ENCODE peak calls at places on chromosome 14, in seven cellular contexts. R is gastrocnemius medialis, Y is vagina, O is colonic mucosa, T is pancreas, H is adrenal gland, N is HepG2. K is an unnamed sample.

GRCh38 chr14:23364164-23364571 is 804 bp downstream of the EFS start:
- DNase-seq in Y (no peak), O (no peak), R (peak; percentile 58), N (no peak), H (no peak), T (no peak), K (no peak)

GRCh38 chr14:106840258-106840657 is 1313.9 kb downstream of the TMEM121 start:
- DNase-seq in H (no peak), Y (no peak), T (no peak), O (no peak), N (no peak), R (no peak), K (no peak)

GRCh38 chr14:81849714-81850113 is 316.1 kb upstream of the SEL1L start:
- DNase-seq in R (no peak), O (no peak), H (no peak), T (no peak), Y (no peak), N (no peak), K (no peak)

GRCh38 chr14:46401066-46401465 is 250.5 kb downstream of the RPL10L start:
- DNase-seq in T (no peak), H (no peak), O (no peak), N (no peak), Y (no peak), R (no peak), K (no peak)

GRCh38 chr14:90510208-90510607 is 113.4 kb downstream of the CALM1 start:
- DNase-seq in H (no peak), R (no peak), T (no peak), O (peak; percentile 86), Y (no peak), N (no peak), K (no peak)

GRCh38 chr14:53979141-53979673 is 22.6 kb upstream of the BMP4 start:
- DNase-seq in R (no peak), Y (no peak), O (no peak), T (no peak), H (no peak), N (peak; percentile 91), K (no peak)

GRCh38 chr14:95830386-95830785 is 46.2 kb upstream of the TUNAR start:
- DNase-seq in O (no peak), N (no peak), H (no peak), T (no peak), Y (peak; percentile 64), R (no peak), K (no peak)

GRCh38 chr14:22888662-22889061 is 5.6 kb downstream of the REM2 start:
- DNase-seq in N (no peak), O (no peak), H (no peak), R (no peak), T (no peak), Y (no peak), K (peak; percentile 30)

GRCh38 chr14:73770977-73771847 is 57.0 kb upstream of the PNMA1 start:
- DNase-seq in N (no peak), R (no peak), H (no peak), T (no peak), Y (no peak), O (no peak), K (no peak)

GRCh38 chr14:104894331-104895206 is 29.5 kb downstream of the CEP170B start:
- DNase-seq in N (no peak), R (no peak), O (no peak), Y (no peak), T (no peak), H (no peak), K (no peak)

GRCh38 chr14:21097616-21098133 is 780 bp downstream of the ZNF219 start:
- DNase-seq in R (no peak), H (peak; percentile 60), O (peak; percentile 58), T (no peak), Y (no peak), N (no peak), K (no peak)

GRCh38 chr14:47438650-47439140 is 236.7 kb downstream of the MDGA2 start:
- DNase-seq in R (no peak), T (no peak), Y (no peak), H (no peak), N (no peak), O (no peak), K (no peak)

GRCh38 chr14:95290769-95291440 is 28.8 kb downstream of the CLMN start:
- DNase-seq in T (peak; percentile 87), N (no peak), R (peak; percentile 81), O (peak; percentile 85), Y (peak; percentile 52), H (no peak), K (no peak)

GRCh38 chr14:25484194-25484593 is 434.2 kb upstream of the STXBP6 start:
- DNase-seq in H (no peak), Y (no peak), O (no peak), T (no peak), N (no peak), R (no peak), K (no peak)

DNA sequence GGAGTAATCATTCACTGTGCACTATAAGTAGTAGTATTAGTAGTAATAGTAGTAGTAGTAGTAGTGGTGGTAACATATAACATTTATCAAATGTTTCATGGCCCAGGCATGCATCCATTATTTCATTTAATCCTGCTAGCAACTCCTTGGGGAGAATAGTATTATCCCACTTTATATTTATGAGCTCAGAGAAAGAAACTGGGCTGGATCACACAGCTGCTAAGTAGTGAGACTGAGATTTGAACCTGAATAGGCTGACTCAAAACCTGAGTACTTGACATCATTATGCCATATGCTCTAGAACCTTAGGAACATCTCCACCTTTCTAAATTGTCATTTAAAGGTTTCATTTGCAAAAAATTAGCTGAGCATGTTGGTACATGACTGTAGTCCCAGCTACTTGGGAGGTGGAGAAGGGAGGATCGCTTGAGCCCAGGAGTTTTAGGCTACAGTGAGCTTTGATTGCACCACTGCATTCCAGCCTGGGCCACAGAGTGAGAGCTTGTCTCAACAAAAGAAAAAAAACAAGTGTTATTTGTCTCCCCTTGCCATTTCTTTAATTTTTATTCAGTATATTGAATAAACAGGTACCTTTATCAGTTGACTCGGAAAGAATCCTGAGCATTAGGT is 11.4 kb upstream of the NID2 start:
- DNase-seq in N (no peak), H (peak; percentile 12), R (no peak), O (no peak), Y (no peak), T (no peak), K (no peak)
- H3K27ac ChIP-seq in N (no peak overlapping the region), H (peak overlapping the region; percentile 73), R (no peak overlapping the region), O (no peak overlapping the region), Y (peak overlapping the region; percentile 39), T (no peak overlapping the region), K (no peak overlapping the region)

GRCh38 chr14:51546603-51547258 is 105.0 kb upstream of the FRMD6 start:
- DNase-seq in R (no peak), T (no peak), H (no peak), Y (no peak), O (no peak), N (no peak), K (no peak)
- H3K27ac ChIP-seq in R (peak overlapping the region; percentile 80), T (no peak overlapping the region), H (peak overlapping the region; percentile 48), Y (peak overlapping the region; percentile 35), O (no peak overlapping the region), N (no peak overlapping the region), K (no peak overlapping the region)

DNA sequence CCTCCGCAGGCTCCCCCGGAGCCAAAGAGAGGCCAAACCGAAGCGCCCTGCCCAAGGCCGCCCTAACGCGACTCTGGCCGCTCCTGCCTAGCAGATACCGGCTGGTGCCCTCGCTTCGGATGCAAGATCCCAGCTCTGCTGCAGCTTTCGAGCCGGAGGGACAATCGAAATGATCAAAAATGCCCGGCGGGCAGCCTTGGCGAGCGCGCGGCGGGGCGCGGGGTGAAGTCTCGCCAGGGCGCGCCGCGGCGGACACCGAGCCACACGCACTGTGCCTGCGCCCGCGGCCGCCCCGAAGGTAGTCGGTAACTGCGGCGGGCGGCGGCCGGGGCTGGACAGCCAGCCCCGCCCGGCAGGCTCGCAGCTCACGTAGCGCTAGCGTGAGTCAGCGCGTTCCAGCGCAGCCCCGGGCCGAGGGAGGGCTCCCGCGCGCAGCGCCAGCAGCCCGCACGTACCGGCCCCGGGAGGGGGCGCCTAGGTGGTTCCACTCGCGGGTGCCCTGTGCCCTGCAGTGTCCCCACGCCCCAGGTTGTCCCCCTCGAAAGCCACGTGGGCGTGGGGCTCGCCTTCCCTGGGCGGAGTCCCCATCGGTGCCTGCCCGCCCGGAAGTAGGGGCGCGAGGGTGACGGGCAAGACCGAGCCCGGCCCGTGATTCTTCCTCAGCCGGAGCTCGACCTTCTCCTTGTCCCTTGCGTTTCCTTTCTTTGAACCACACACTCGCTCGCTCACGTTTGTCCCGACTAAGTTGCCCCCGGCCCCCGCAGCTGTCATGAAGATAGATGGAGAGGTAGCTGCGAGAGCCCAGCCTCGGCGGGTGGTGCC is 109.3 kb upstream of the EGLN3 start:
- DNase-seq in O (peak; percentile 87), H (peak; percentile 73), R (peak; percentile 86), T (peak; percentile 91), N (peak; percentile 56), Y (no peak), K (peak; percentile 53)
- H3K27ac ChIP-seq in O (peak overlapping the region; percentile 93), H (peak overlapping the region; percentile 77), R (peak overlapping the region; percentile 97), T (peak overlapping the region; percentile 76), N (peak overlapping the region; percentile 26), Y (peak overlapping the region; percentile 81), K (no peak overlapping the region)

GRCh38 chr14:60786905-60787304 is 52.3 kb downstream of the MNAT1 start:
- DNase-seq in N (no peak), R (no peak), Y (no peak), H (no peak), O (no peak), T (no peak), K (no peak)

GRCh38 chr14:60790850-60791249 is 56.3 kb downstream of the MNAT1 start:
- DNase-seq in R (no peak), T (no peak), Y (no peak), H (no peak), O (no peak), N (no peak), K (no peak)

GRCh38 chr14:60789656-60790055 is 55.1 kb downstream of the MNAT1 start:
- DNase-seq in Y (no peak), O (no peak), R (no peak), H (no peak), N (no peak), T (no peak), K (no peak)
- H3K27ac ChIP-seq in Y (no peak overlapping the region), O (no peak overlapping the region), R (no peak overlapping the region), H (no peak overlapping the region), N (no peak overlapping the region), T (no peak overlapping the region), K (no peak overlapping the region)

GRCh38 chr14:72715215-72715909 is 178.5 kb downstream of the DPF3 start:
- DNase-seq in N (no peak), R (peak; percentile 89), O (no peak), Y (no peak), H (no peak), T (no peak), K (no peak)
- H3K27ac ChIP-seq in N (no peak overlapping the region), R (peak overlapping the region; percentile 92), O (no peak overlapping the region), Y (no peak overlapping the region), H (no peak overlapping the region), T (no peak overlapping the region), K (no peak overlapping the region)

GRCh38 chr14:99560946-99561683 is 42.9 kb downstream of the CCDC85C start:
- DNase-seq in T (no peak), R (no peak), H (peak; percentile 87), O (no peak), N (no peak), Y (no peak), K (no peak)
- H3K27ac ChIP-seq in T (peak overlapping the region; percentile 80), R (no peak overlapping the region), H (peak overlapping the region; percentile 71), O (no peak overlapping the region), N (peak overlapping the region; percentile 4), Y (peak overlapping the region; percentile 12), K (no peak overlapping the region)

K was measured in CD4-positive, alpha-beta memory T cell.